ENCODE peak calls at places on chromosomes 13 and 19, in four cellular contexts. One of them, this sample, is unnamed.

GRCh38 chr13:26052136-26052736 is 420 bp upstream of the SHISA2 start:
- DNase-seq in PC-9: no peak
- DNase-seq in dorsolateral prefrontal cortex: no peak
- DNase-seq in CD4-positive, alpha-beta T cell: no peak
- DNase-seq in this sample: no peak

GRCh38 chr19:13004273-13004672 is 9.0 kb downstream of the NFIX start:
- DNase-seq in PC-9: no peak
- DNase-seq in dorsolateral prefrontal cortex: no peak
- DNase-seq in CD4-positive, alpha-beta T cell: no peak
- DNase-seq in this sample: no peak

GRCh38 chr13:40345149-40345514 is 321.3 kb downstream of the FOXO1 start:
- DNase-seq in dorsolateral prefrontal cortex: no peak
- DNase-seq in CD4-positive, alpha-beta T cell: no peak
- DNase-seq in PC-9: no peak
- DNase-seq in this sample: no peak

GRCh38 chr19:28330831-28331230 is 882.1 kb downstream of the UQCRFS1 start:
- DNase-seq in dorsolateral prefrontal cortex: no peak
- DNase-seq in PC-9: no peak
- DNase-seq in CD4-positive, alpha-beta T cell: no peak
- DNase-seq in this sample: no peak

GRCh38 chr13:43758834-43759233 is 27.9 kb downstream of the ENOX1 start:
- DNase-seq in CD4-positive, alpha-beta T cell: no peak
- DNase-seq in PC-9: no peak
- DNase-seq in dorsolateral prefrontal cortex: no peak
- DNase-seq in this sample: no peak

GRCh38 chr13:28239374-28239773 is 101.0 kb downstream of the PAN3 start:
- DNase-seq in CD4-positive, alpha-beta T cell: no peak
- DNase-seq in PC-9: no peak
- DNase-seq in dorsolateral prefrontal cortex: no peak
- DNase-seq in this sample: no peak

GRCh38 chr19:13765395-13766094 is 1.2 kb downstream of the MRI1 start:
- DNase-seq in dorsolateral prefrontal cortex: no peak
- DNase-seq in PC-9: no peak
- DNase-seq in CD4-positive, alpha-beta T cell: no peak
- DNase-seq in this sample: no peak

GRCh38 chr13:91228940-91229339 is 118.5 kb upstream of the MIR17HG start:
- DNase-seq in PC-9: no peak
- DNase-seq in CD4-positive, alpha-beta T cell: no peak
- DNase-seq in dorsolateral prefrontal cortex: no peak
- DNase-seq in this sample: no peak

GRCh38 chr13:94706854-94707399 is 5.4 kb downstream of the SOX21 start:
- DNase-seq in dorsolateral prefrontal cortex: no peak
- DNase-seq in PC-9: no peak
- DNase-seq in CD4-positive, alpha-beta T cell: no peak
- DNase-seq in this sample: peak

GRCh38 chr13:43119206-43119605 is 95.8 kb downstream of the DNAJC15 start:
- DNase-seq in dorsolateral prefrontal cortex: no peak
- DNase-seq in CD4-positive, alpha-beta T cell: no peak
- DNase-seq in PC-9: no peak
- DNase-seq in this sample: no peak

GRCh38 chr19:799076-799881 is 2.0 kb downstream of the PTBP1 start:
- DNase-seq in dorsolateral prefrontal cortex: no peak
- DNase-seq in CD4-positive, alpha-beta T cell: peak
- DNase-seq in PC-9: no peak
- DNase-seq in this sample: no peak

GRCh38 chr19:30733826-30734550 is 361.8 kb downstream of the ZNF536 start:
- DNase-seq in PC-9: no peak
- DNase-seq in CD4-positive, alpha-beta T cell: no peak
- DNase-seq in dorsolateral prefrontal cortex: peak
- DNase-seq in this sample: peak

GRCh38 chr13:50990540-50991506 is 81.2 kb downstream of the RNASEH2B start:
- DNase-seq in CD4-positive, alpha-beta T cell: no peak
- DNase-seq in PC-9: no peak
- DNase-seq in dorsolateral prefrontal cortex: peak
- DNase-seq in this sample: peak

GRCh38 chr19:918481-919156 is 1.5 kb downstream of the KISS1R start:
- DNase-seq in PC-9: no peak
- DNase-seq in CD4-positive, alpha-beta T cell: no peak
- DNase-seq in dorsolateral prefrontal cortex: no peak
- DNase-seq in this sample: no peak

GRCh38 chr13:97116754-97117153 is 105.4 kb upstream of the MBNL2 start:
- DNase-seq in PC-9: peak
- DNase-seq in dorsolateral prefrontal cortex: no peak
- DNase-seq in CD4-positive, alpha-beta T cell: no peak
- DNase-seq in this sample: peak

GRCh38 chr19:30173593-30174356 is 198.4 kb upstream of the ZNF536 start:
- DNase-seq in dorsolateral prefrontal cortex: no peak
- DNase-seq in PC-9: no peak
- DNase-seq in CD4-positive, alpha-beta T cell: no peak
- DNase-seq in this sample: no peak

GRCh38 chr13:85693889-85694511 is 105.2 kb downstream of the SLITRK6 start:
- DNase-seq in PC-9: no peak
- DNase-seq in dorsolateral prefrontal cortex: no peak
- DNase-seq in CD4-positive, alpha-beta T cell: no peak
- DNase-seq in this sample: no peak

GRCh38 chr19:51380379-51380778 is 7.4 kb downstream of the LIM2 start:
- DNase-seq in CD4-positive, alpha-beta T cell: no peak
- DNase-seq in dorsolateral prefrontal cortex: no peak
- DNase-seq in PC-9: no peak
- DNase-seq in this sample: no peak

This sample was measured in occipital lobe.